ENCODE peak calls at places on chromosome 13, in four cellular contexts. C is cardiac fibroblast, T is H54, D is activated T-cell treated with anti-CD3 and anti-CD28 coated beads for 4 hours. I is an unnamed sample.

GRCh38 chr13:91719033-91719432 is 320.6 kb downstream of the GPC5 start:
- DNase-seq in C (peak; percentile 9), T (peak; percentile 3), D (no peak), I (no peak)

GRCh38 chr13:112785419-112785856 is 95.6 kb downstream of the ATP11A start:
- DNase-seq in C (no peak), T (no peak), D (no peak), I (no peak)

GRCh38 chr13:24261566-24261965 is 47.8 kb upstream of the C1QTNF9 start:
- DNase-seq in C (peak; percentile 18), T (no peak), D (no peak), I (no peak)

GRCh38 chr13:110925023-110925608 is 10.2 kb upstream of the ANKRD10 start:
- DNase-seq in C (no peak), T (no peak), D (no peak), I (no peak)

GRCh38 chr13:111460548-111461444 is 140.4 kb downstream of the TEX29 start:
- DNase-seq in C (peak; percentile 43), T (peak; percentile 39), D (no peak), I (no peak)

GRCh38 chr13:57704031-57704430 is 72.5 kb downstream of the PCDH17 start:
- DNase-seq in C (no peak), T (no peak), D (no peak), I (no peak)

GRCh38 chr13:95445116-95445515 is 107.4 kb upstream of the CLDN10 start:
- DNase-seq in C (no peak), T (no peak), D (no peak), I (no peak)

GRCh38 chr13:25686831-25687495 is 315.2 kb downstream of the ATP8A2 start:
- DNase-seq in C (no peak), T (no peak), D (no peak), I (no peak)

GRCh38 chr13:77857810-77858209 is 60.8 kb downstream of the EDNRB start:
- DNase-seq in C (no peak), T (no peak), D (no peak), I (no peak)

GRCh38 chr13:47252627-47253026 is 355.8 kb upstream of the HTR2A start:
- DNase-seq in C (peak; percentile 40), T (no peak), D (no peak), I (no peak)

GRCh38 chr13:98976941-98977340 is 923 bp downstream of the DOCK9 start:
- DNase-seq in C (peak; percentile 45), T (no peak), D (no peak), I (no peak)

GRCh38 chr13:24495151-24495729 is 17.3 kb downstream of the PARP4 start:
- DNase-seq in C (no peak), T (no peak), D (no peak), I (no peak)

GRCh38 chr13:45863716-45864590 is 12.4 kb upstream of the SIAH3 start:
- DNase-seq in C (no peak), T (no peak), D (no peak), I (no peak)

GRCh38 chr13:67200605-67201004 is 29.5 kb downstream of the PCDH9 start:
- DNase-seq in C (no peak), T (no peak), D (no peak), I (no peak)

GRCh38 chr13:50282016-50282415 is 266.8 kb downstream of the KCNRG start:
- DNase-seq in C (no peak), T (no peak), D (no peak), I (no peak)

GRCh38 chr13:75214846-75215245 is 267.1 kb downstream of the TBC1D4 start:
- DNase-seq in C (no peak), T (no peak), D (no peak), I (no peak)

GRCh38 chr13:110946171-110946570 is 31.3 kb upstream of the ANKRD10 start:
- DNase-seq in C (no peak), T (no peak), D (no peak), I (no peak)

GRCh38 chr13:65656740-65657329 is 1573.3 kb downstream of the PCDH9 start:
- DNase-seq in C (peak; percentile 43), T (no peak), D (no peak), I (no peak)

GRCh38 chr13:48110930-48111721 is 16.2 kb upstream of the MED4 start:
- DNase-seq in C (peak; percentile 72), T (no peak), D (no peak), I (no peak)

GRCh38 chr13:97460004-97460756 is 26.2 kb downstream of the RAP2A start:
- DNase-seq in C (peak; percentile 67), T (no peak), D (no peak), I (no peak)

GRCh38 chr13:26785845-26786630 is 25.5 kb upstream of the GPR12 start:
- DNase-seq in C (peak; percentile 4), T (no peak), D (no peak), I (no peak)

GRCh38 chr13:113845055-113845454 is 18.8 kb downstream of the GAS6 start:
- DNase-seq in C (no peak), T (no peak), D (no peak), I (no peak)

GRCh38 chr13:23810842-23811241 is 78.4 kb downstream of the MIPEP start:
- DNase-seq in C (no peak), T (no peak), D (no peak), I (no peak)

GRCh38 chr13:35764359-35765015 is 288.0 kb upstream of the MAB21L1 start:
- DNase-seq in C (peak; percentile 10), T (no peak), D (no peak), I (no peak)

I was measured in cortex of kidney.